ENCODE peak calls at places on chromosomes 5 and 9, in eight cellular contexts. K is MCF 10A, J is Daoy, F is T47D, D is pulmonary artery endothelial cell, Y is pancreas, T is HT1080, Z is choroid plexus epithelial cell. L is an unnamed sample.

GRCh38 chr5:81530919-81531318 is 137.0 kb upstream of the ACOT12 start:
- DNase-seq in K (no peak), J (peak), F (no peak), D (no peak), Y (no peak), T (peak), Z (no peak), L (no peak)

GRCh38 chr5:81517462-81517861 is 123.5 kb upstream of the ACOT12 start:
- DNase-seq in K (peak), J (no peak), F (no peak), D (no peak), Y (no peak), T (no peak), Z (peak), L (no peak)

GRCh38 chr5:129110742-129111141 is 16.2 kb downstream of the ISOC1 start:
- DNase-seq in K (no peak), J (no peak), F (no peak), D (no peak), Y (no peak), T (no peak), Z (no peak), L (no peak)

GRCh38 chr5:98201006-98201620 is 572.4 kb upstream of the RGMB start:
- DNase-seq in K (no peak), J (no peak), F (no peak), D (no peak), Y (no peak), T (no peak), Z (no peak), L (no peak)

GRCh38 chr5:23675456-23675855 is 168.0 kb downstream of the PRDM9 start:
- DNase-seq in K (no peak), J (no peak), F (no peak), D (no peak), Y (no peak), T (no peak), Z (no peak), L (no peak)

GRCh38 chr9:92188969-92189781 is 74.0 kb upstream of the SPTLC1 start:
- DNase-seq in K (no peak), J (no peak), F (no peak), D (no peak), Y (no peak), T (no peak), Z (no peak), L (no peak)

GRCh38 chr5:143679777-143680176 is 132.2 kb upstream of the HMHB1 start:
- DNase-seq in K (peak), J (peak), F (no peak), D (no peak), Y (no peak), T (peak), Z (peak), L (no peak)

GRCh38 chr9:37037137-37037743 is 3.2 kb upstream of the PAX5 start:
- DNase-seq in K (no peak), J (peak), F (no peak), D (no peak), Y (no peak), T (no peak), Z (peak), L (no peak)

GRCh38 chr9:68979538-68980314 is 34.2 kb downstream of the PRKACG start:
- DNase-seq in K (no peak), J (peak), F (no peak), D (no peak), Y (no peak), T (no peak), Z (no peak), L (no peak)

GRCh38 chr5:17096975-17097695 is 120.3 kb upstream of the BASP1 start:
- DNase-seq in K (no peak), J (peak), F (no peak), D (no peak), Y (no peak), T (no peak), Z (peak), L (no peak)

GRCh38 chr5:133514456-133514855 is 97.9 kb downstream of the FSTL4 start:
- DNase-seq in K (no peak), J (no peak), F (no peak), D (no peak), Y (no peak), T (no peak), Z (no peak), L (no peak)

GRCh38 chr5:124572973-124573372 is 173.5 kb downstream of the ZNF608 start:
- DNase-seq in K (no peak), J (no peak), F (no peak), D (no peak), Y (no peak), T (no peak), Z (no peak), L (no peak)

GRCh38 chr5:139108056-139108811 is 89.9 kb downstream of the SIL1 start:
- DNase-seq in K (no peak), J (no peak), F (no peak), D (no peak), Y (peak), T (peak), Z (peak), L (no peak)

GRCh38 chr9:119278138-119278537 is 91.1 kb downstream of the BRINP1 start:
- DNase-seq in K (no peak), J (no peak), F (no peak), D (no peak), Y (no peak), T (no peak), Z (no peak), L (no peak)

GRCh38 chr5:74252033-74252430 is 388.5 kb downstream of the ENC1 start:
- DNase-seq in K (no peak), J (no peak), F (no peak), D (no peak), Y (no peak), T (no peak), Z (no peak), L (no peak)

GRCh38 chr5:113190347-113190746 is 213.7 kb downstream of the DCP2 start:
- DNase-seq in K (no peak), J (no peak), F (no peak), D (no peak), Y (no peak), T (peak), Z (no peak), L (no peak)

GRCh38 chr9:121945849-121946248 is 147.3 kb downstream of the TTLL11 start:
- DNase-seq in K (peak), J (peak), F (no peak), D (no peak), Y (no peak), T (peak), Z (no peak), L (peak)

GRCh38 chr5:108739376-108739775 is 8.3 kb upstream of the FER start:
- DNase-seq in K (no peak), J (no peak), F (no peak), D (no peak), Y (no peak), T (no peak), Z (no peak), L (no peak)

GRCh38 chr5:1867114-1867814 is 15.5 kb downstream of the IRX4 start:
- DNase-seq in K (no peak), J (no peak), F (peak), D (no peak), Y (peak), T (no peak), Z (no peak), L (no peak)

GRCh38 chr9:131627326-131627845 is 82.1 kb downstream of the PRRT1B start:
- DNase-seq in K (no peak), J (peak), F (no peak), D (no peak), Y (no peak), T (peak), Z (peak), L (no peak)

GRCh38 chr9:134099123-134099761 is 31.4 kb upstream of the BRD3 start:
- DNase-seq in K (peak), J (peak), F (peak), D (peak), Y (no peak), T (peak), Z (peak), L (no peak)

GRCh38 chr5:98106116-98107088 is 667.1 kb upstream of the RGMB start:
- DNase-seq in K (no peak), J (peak), F (no peak), D (no peak), Y (no peak), T (no peak), Z (peak), L (peak)